ENCODE peak calls at places on chromosomes 11 and 22, in five cellular contexts. I, K, B, F and N are unnamed samples.

GRCh38 chr11:34281256-34281655 is 76.6 kb downstream of the ABTB2 start:
- DNase-seq in I (no peak), K (no peak), B (no peak), F (no peak), N (peak)

GRCh38 chr11:44627911-44628729 is 62.7 kb downstream of the CD82 start:
- DNase-seq in I (no peak), K (peak), B (peak), F (peak), N (peak)

GRCh38 chr22:31652911-31653684 is 8.9 kb downstream of the PISD start:
- DNase-seq in I (no peak), K (no peak), B (no peak), F (no peak), N (no peak)

GRCh38 chr11:18671246-18671645 is 27.3 kb upstream of the TMEM86A start:
- DNase-seq in I (no peak), K (no peak), B (no peak), F (no peak), N (no peak)

GRCh38 chr11:123063396-123064267 is 1.7 kb upstream of the HSPA8 start:
- DNase-seq in I (no peak), K (peak), B (no peak), F (peak), N (peak)

GRCh38 chr11:77111277-77111676 is 8.6 kb downstream of the OMP start:
- DNase-seq in I (no peak), K (no peak), B (no peak), F (no peak), N (no peak)

GRCh38 chr11:48538991-48539390 is 50.4 kb downstream of the OR4A47 start:
- DNase-seq in I (no peak), K (no peak), B (no peak), F (no peak), N (no peak)

GRCh38 chr22:30127749-30128166 is 47.5 kb downstream of the HORMAD2 start:
- DNase-seq in I (peak), K (no peak), B (no peak), F (no peak), N (no peak)

GRCh38 chr22:17969732-17970131 is 54.6 kb downstream of the MICAL3 start:
- DNase-seq in I (peak), K (no peak), B (no peak), F (no peak), N (no peak)

GRCh38 chr11:82653752-82654151 is 79.9 kb downstream of the FAM181B start:
- DNase-seq in I (no peak), K (no peak), B (no peak), F (no peak), N (no peak)

GRCh38 chr11:133362921-133363320 is 169.4 kb downstream of the OPCML start:
- DNase-seq in I (no peak), K (no peak), B (no peak), F (no peak), N (no peak)

GRCh38 chr11:123577081-123577598 is 77.3 kb downstream of the SCN3B start:
- DNase-seq in I (no peak), K (peak), B (peak), F (peak), N (peak)

GRCh38 chr22:50696799-50697561 is 24.4 kb downstream of the SHANK3 start:
- DNase-seq in I (no peak), K (peak), B (no peak), F (peak), N (no peak)

GRCh38 chr22:40476341-40476740 is 105.9 kb downstream of the SGSM3 start:
- DNase-seq in I (no peak), K (no peak), B (no peak), F (no peak), N (no peak)

GRCh38 chr11:44573333-44573732 is 7.9 kb downstream of the CD82 start:
- DNase-seq in I (no peak), K (no peak), B (no peak), F (no peak), N (no peak)

GRCh38 chr22:19723165-19723989 is at the start of gene GP1BB:
- DNase-seq in I (no peak), K (peak), B (no peak), F (no peak), N (no peak)

GRCh38 chr22:24410110-24410856 is 17.1 kb upstream of the ADORA2A start:
- DNase-seq in I (no peak), K (no peak), B (no peak), F (peak), N (no peak)

GRCh38 chr22:22408731-22409696 is 99.5 kb downstream of the ZNF280B start:
- DNase-seq in I (no peak), K (peak), B (no peak), F (no peak), N (no peak)

GRCh38 chr11:13440100-13440855 is 22.7 kb downstream of the BTBD10 start:
- DNase-seq in I (peak), K (peak), B (no peak), F (peak), N (peak)

GRCh38 chr22:24137595-24137994 is 43.7 kb upstream of the SUSD2 start:
- DNase-seq in I (peak), K (no peak), B (no peak), F (no peak), N (no peak)

GRCh38 chr22:43901976-43902643 is 10.3 kb upstream of the PNPLA5 start:
- DNase-seq in I (peak), K (no peak), B (no peak), F (no peak), N (no peak)

GRCh38 chr22:47547881-47548630 is 785.6 kb downstream of the TBC1D22A start:
- DNase-seq in I (no peak), K (no peak), B (no peak), F (no peak), N (no peak)

GRCh38 chr22:48748860-48749554 is 1078.7 kb downstream of the BRD1 start:
- DNase-seq in I (no peak), K (no peak), B (no peak), F (no peak), N (peak)

GRCh38 chr11:44351898-44352498 is 42.1 kb upstream of the ALX4 start:
- DNase-seq in I (no peak), K (no peak), B (no peak), F (no peak), N (no peak)

GRCh38 chr22:23767673-23768548 is at the start of gene CHCHD10:
- DNase-seq in I (no peak), K (peak), B (peak), F (peak), N (peak)

GRCh38 chr22:27060188-27060587 is 402.8 kb downstream of the MIAT start:
- DNase-seq in I (no peak), K (no peak), B (no peak), F (no peak), N (no peak)

GRCh38 chr11:73950869-73951710 is at the start of gene DNAJB13:
- DNase-seq in I (no peak), K (peak), B (no peak), F (no peak), N (no peak)

GRCh38 chr22:42366815-42367581 is 65.2 kb downstream of the NFAM1 start:
- DNase-seq in I (no peak), K (peak), B (peak), F (no peak), N (peak)

GRCh38 chr22:49203091-49203862 is 624.4 kb downstream of the BRD1 start:
- DNase-seq in I (no peak), K (no peak), B (no peak), F (no peak), N (peak)

GRCh38 chr22:43110444-43110926 is at the start of gene BIK:
- DNase-seq in I (no peak), K (peak), B (peak), F (no peak), N (peak)

GRCh38 chr11:74418509-74418895 is 20.3 kb upstream of the PGM2L1 start:
- DNase-seq in I (no peak), K (no peak), B (no peak), F (no peak), N (no peak)

GRCh38 chr11:108927791-108928545 is 263.1 kb downstream of the DDX10 start:
- DNase-seq in I (no peak), K (no peak), B (no peak), F (no peak), N (no peak)

GRCh38 chr11:10805741-10806140 is 3.0 kb downstream of the EIF4G2 start:
- DNase-seq in I (no peak), K (no peak), B (no peak), F (no peak), N (no peak)

GRCh38 chr11:122494171-122494570 is 161.4 kb upstream of the UBASH3B start:
- DNase-seq in I (no peak), K (no peak), B (no peak), F (no peak), N (peak)

GRCh38 chr11:33500865-33501479 is 199.7 kb downstream of the C11orf91 start:
- DNase-seq in I (no peak), K (no peak), B (no peak), F (no peak), N (no peak)

GRCh38 chr11:110712643-110713468 is 619 bp upstream of the ARHGAP20 start:
- DNase-seq in I (no peak), K (no peak), B (no peak), F (peak), N (peak)

GRCh38 chr11:110711776-110712642 is at the start of gene ARHGAP20:
- DNase-seq in I (no peak), K (peak), B (peak), F (peak), N (peak)

GRCh38 chr11:110713469-110713776 is 1.2 kb upstream of the ARHGAP20 start:
- DNase-seq in I (no peak), K (no peak), B (no peak), F (no peak), N (no peak)

GRCh38 chr11:110711448-110711775 is 825 bp downstream of the ARHGAP20 start:
- DNase-seq in I (no peak), K (no peak), B (no peak), F (no peak), N (no peak)

DNA sequence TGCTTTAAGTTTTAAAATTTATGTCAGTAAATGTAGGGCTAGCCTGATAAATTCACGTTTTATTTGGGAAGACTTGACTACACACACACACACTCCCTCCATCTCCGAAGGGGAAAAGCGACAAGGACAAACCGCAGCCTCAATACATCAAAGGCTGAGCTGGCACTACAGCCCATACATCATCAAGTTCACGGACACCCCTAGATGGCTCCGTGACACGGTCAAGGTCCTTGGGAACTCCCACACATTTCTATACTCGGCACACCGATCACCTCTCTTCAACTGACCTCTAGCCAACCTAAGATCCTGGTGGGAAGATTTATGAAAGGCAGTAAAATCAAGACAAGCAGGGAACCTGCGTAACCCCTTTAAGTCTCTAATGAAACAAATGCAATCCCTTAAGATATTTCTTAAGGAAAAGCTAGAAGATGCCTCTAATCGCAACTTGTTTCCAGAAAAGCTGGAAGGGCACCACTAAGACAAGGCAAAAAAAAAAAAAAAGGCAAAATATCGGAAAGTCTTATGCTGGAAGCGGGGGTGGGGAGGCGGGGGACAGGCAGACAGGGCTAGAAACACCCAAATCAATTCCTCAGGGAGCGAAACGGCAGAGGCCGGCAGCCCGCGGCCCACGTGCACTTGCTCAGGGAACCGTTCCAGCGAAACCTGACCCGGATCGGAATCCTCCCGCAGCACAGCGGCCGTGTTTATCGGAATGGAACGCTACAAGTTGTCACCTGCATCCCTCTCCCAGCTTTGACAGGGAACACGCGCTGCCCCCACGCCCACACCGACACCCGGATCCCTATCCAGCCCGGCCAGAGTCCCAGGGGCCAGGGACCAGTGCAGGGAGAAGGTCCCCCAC is 1.5 kb downstream of the ARHGAP20 start:
- DNase-seq in I (no peak), K (peak), B (peak), F (peak), N (peak)
- H3K27ac ChIP-seq in I (no peak), K (no peak), B (no peak), F (peak), N (peak)

DNA sequence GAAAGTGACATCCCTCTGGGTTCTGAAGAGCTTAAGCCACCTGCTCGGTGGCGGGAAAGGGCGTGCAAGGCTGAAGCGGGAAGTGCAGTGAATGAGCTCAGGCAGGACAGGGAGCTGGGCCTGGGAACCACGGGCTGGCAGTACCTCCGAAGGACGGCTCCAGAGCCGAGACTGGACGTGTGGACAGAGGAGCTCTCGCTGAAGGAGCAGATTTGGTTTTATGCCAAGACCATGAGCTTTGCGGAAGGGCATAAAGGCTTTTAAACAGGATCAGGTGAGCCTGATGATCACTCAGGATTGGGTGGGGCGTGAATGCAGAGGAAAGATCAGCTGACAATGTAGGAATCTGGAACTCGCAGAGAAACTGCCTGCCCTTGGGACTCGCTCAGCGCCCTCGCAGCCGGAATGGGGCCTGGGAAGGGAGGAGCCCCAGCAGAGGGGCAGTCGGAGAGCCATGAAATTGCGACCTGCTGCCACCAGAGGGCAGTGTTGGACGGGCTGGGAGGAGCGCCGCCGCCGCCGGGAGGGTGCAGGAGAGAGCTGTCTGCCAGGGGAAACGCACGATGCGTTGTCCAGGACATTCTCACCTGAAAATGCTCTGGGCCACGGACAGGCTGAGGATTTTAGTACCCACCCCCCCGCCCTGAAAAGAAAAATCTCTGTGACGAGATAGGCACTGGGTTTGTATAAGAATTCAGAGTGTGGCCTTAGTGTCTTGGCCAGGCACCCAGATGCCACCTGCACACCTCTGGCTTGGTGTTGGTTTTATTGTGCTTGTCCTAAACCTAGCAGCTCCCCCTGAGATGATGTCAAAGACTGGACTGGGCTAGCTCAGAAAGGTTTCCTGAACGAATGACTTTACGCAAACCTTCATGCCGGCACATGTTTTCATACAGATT is 324.4 kb downstream of the NTM start:
- DNase-seq in I (peak), K (peak), B (peak), F (peak), N (peak)
- H3K4me3 ChIP-seq in I (peak), K (no peak), B (no peak), F (no peak), N (no peak)

DNA sequence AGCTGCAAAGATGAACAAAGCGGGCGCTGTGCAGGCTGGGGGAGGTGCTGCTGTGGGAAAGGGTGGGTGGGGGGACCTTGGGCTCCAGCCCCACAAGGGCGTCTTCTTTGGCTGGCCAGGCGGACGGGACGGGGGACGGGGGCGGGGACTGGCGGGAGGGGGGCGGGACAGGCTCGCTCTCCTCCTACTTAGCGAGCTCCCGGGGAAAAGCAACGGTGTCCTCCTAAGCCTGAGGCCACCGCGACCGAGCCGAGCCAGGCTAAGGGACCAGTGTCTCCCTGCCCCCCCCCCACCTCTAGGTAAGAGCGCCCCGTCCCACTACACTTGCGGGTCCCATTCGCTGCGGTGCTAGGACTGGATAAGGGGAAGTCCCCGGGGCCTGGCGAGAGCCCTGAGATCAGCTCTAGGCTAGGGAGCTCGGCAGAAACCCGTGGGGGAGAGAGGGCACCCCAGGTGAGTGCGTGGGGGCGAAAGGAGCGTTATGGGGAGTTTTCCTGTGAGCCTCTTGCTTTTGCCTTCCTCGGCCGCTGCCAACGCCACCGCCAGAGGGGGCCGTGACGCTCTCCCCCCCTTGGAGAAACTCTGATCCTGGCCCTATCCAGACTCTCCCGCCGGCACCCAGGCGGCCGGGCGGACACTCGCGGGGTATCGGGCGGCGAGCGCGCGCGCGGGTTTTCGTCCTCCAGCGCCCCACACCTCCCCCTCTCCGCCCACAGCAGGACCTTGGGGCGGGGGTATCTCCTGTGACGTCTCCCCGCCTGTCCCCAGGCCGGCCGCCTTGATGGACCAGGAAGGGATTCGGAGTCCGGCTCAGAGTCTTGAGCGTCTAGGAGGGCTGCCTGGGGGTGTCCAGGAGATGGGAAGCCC is at the start of gene PHLDB1:
- DNase-seq in I (no peak), K (peak), B (peak), F (peak), N (peak)
- TF ChIP-seq CTCF in I (peak), K (no peak), B (peak), F (peak), N (peak)

DNA sequence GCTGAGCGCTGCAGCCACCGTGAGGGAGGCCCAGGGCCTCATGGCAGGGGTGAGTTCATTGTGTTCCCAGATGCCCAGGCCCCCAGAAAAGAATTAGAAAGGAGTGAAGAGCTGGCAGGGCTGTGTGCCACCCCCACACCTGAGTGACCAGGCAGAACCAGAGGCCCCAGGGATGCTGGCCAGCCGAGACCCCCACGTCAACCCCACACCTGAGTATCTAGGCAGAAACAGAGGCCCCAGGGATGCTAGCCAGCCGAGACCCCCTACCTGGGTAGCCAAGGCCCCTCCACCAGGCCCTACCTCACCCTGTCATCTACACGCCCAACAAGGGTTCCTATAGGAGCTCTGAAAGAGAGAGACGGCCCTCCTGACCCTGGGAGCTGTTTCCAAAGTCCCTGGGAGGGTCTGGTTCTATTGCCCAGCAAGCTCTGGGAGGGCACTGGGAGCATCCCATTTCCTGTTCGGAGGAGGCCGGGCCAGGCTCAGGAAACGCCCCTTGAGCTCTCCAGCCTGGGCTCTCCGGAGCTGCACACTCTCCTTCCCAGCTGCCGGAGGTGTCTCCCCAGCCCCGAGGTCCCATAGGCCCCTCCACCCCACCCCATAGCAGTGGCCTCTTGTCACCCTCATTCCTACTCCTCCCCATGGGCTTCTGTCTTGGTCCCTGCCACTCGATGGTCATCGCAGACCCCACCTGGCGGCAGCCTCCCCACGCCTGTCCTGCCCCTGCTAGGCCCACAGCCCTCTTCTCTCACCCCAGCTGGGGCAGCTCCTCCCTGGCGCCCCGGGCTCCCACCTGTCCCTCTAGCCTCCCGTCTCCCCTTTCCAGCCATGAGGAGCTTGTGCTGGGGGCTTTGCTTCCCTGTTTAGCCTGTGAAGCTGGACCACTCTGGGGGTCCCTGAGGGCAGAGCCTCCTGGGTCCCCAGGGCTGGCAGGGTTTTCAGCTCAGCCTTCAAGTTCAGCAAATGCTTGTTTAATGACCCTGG is 2.6 kb downstream of the TSPAN32 start:
- DNase-seq in I (no peak), K (peak), B (no peak), F (peak), N (no peak)
- H3K27ac ChIP-seq in I (no peak), K (peak), B (no peak), F (no peak), N (peak)

GRCh38 chr22:38317995-38318715 is 922 bp upstream of the CSNK1E start:
- DNase-seq in I (peak), K (peak), B (no peak), F (peak), N (peak)
- H3K4me3 ChIP-seq in I (peak), K (no peak), B (peak), F (peak), N (peak)

GRCh38 chr11:96091476-96091875 is 167.6 kb upstream of the MTMR2 start:
- DNase-seq in I (no peak), K (no peak), B (no peak), F (no peak), N (no peak)
- TF ChIP-seq CTCF in I (no peak), K (no peak), B (no peak), F (no peak), N (no peak)

DNA sequence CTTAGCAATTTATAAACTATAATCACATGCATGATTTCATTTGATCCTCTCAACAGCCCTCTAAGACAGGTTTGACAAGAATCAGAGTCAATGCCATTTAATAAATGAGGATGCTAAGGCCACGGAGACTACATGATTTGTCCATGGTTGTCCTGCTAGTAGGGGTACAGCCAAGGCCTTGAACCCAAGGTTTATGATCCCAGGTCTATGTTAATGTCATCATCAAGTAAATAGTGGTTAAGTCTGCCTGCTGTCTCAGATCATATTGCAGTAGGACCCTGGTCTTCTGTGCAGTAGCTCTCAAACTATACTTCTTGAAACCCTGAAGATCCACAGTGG is 17.7 kb upstream of the SYTL2 start:
- DNase-seq in I (no peak), K (no peak), B (no peak), F (no peak), N (no peak)
- H3K27ac ChIP-seq in I (peak), K (no peak), B (peak), F (no peak), N (peak)